ENCODE peak calls at places on chromosomes 3 and 15, in five cellular contexts. A is testis, C is uterus, Q is Peyer's patch, B is A549. H is an unnamed sample.

GRCh38 chr3:30501526-30501925 is 104.9 kb upstream of the TGFBR2 start:
- DNase-seq in C (no peak), A (no peak), B (no peak), Q (no peak), H (no peak)

GRCh38 chr15:71373917-71374316 is 258.6 kb downstream of the THSD4 start:
- DNase-seq in C (no peak), Q (no peak), A (no peak), B (no peak), H (no peak)

GRCh38 chr15:33160054-33160453 is 34.5 kb downstream of the FMN1 start:
- DNase-seq in C (no peak), Q (no peak), B (peak; percentile 20), A (no peak), H (no peak)

GRCh38 chr15:22979069-22979698 is 984 bp downstream of the CYFIP1 start:
- DNase-seq in B (peak; percentile 73), A (peak; percentile 82), C (no peak), Q (peak; percentile 85), H (no peak)

GRCh38 chr3:117117188-117117936 is 407.8 kb downstream of the TUSC7 start:
- DNase-seq in Q (no peak), B (no peak), C (no peak), A (no peak), H (no peak)

GRCh38 chr3:196517919-196518318 is 2.8 kb upstream of the SMCO1 start:
- DNase-seq in A (no peak), B (no peak), C (no peak), Q (no peak), H (no peak)

GRCh38 chr3:192408007-192408655 is 319.2 kb downstream of the FGF12 start:
- DNase-seq in A (peak; percentile 30), C (no peak), B (no peak), Q (no peak), H (no peak)

GRCh38 chr3:159620873-159621272 is 367.8 kb upstream of the IL12A start:
- DNase-seq in B (peak; percentile 58), A (no peak), C (no peak), Q (no peak), H (no peak)

GRCh38 chr3:162538906-162539305 is 1042.3 kb downstream of the OTOL1 start:
- DNase-seq in B (no peak), Q (no peak), A (no peak), C (no peak), H (no peak)

GRCh38 chr3:124800511-124801374 is 70.5 kb downstream of the UMPS start:
- DNase-seq in Q (no peak), A (peak; percentile 93), B (no peak), C (peak; percentile 55), H (no peak)

GRCh38 chr15:38576837-38577236 is 12.2 kb upstream of the RASGRP1 start:
- DNase-seq in Q (no peak), A (no peak), C (no peak), B (no peak), H (no peak)

GRCh38 chr3:31369637-31370036 is 163.1 kb upstream of the STT3B start:
- DNase-seq in A (no peak), C (no peak), Q (no peak), B (peak; percentile 14), H (no peak)

GRCh38 chr3:172087827-172088580 is 48.6 kb downstream of the FNDC3B start:
- DNase-seq in B (no peak), C (no peak), Q (no peak), A (no peak), H (no peak)

GRCh38 chr3:172658344-172659245 is 52.3 kb downstream of the NCEH1 start:
- DNase-seq in C (no peak), A (peak; percentile 48), B (peak; percentile 92), Q (no peak), H (no peak)

GRCh38 chr15:45637552-45638033 is 2.8 kb downstream of the SQOR start:
- DNase-seq in B (peak; percentile 77), C (peak; percentile 57), A (peak; percentile 47), Q (peak; percentile 74), H (no peak)

GRCh38 chr15:93664180-93664951 is 567.0 kb upstream of the MCTP2 start:
- DNase-seq in Q (no peak), B (no peak), C (no peak), A (no peak), H (no peak)

GRCh38 chr3:104952587-104952986 is 414.1 kb upstream of the ALCAM start:
- DNase-seq in A (no peak), Q (no peak), C (no peak), B (peak; percentile 78), H (peak; percentile 28)

GRCh38 chr3:53202331-53203015 is 41.5 kb downstream of the PRKCD start:
- DNase-seq in C (no peak), B (no peak), A (no peak), Q (no peak), H (no peak)

GRCh38 chr15:93029613-93030429 is 59.2 kb downstream of the RGMA start:
- DNase-seq in A (peak; percentile 19), Q (peak; percentile 65), B (no peak), C (peak; percentile 19), H (peak; percentile 23)

GRCh38 chr3:22960326-22960984 is 242.7 kb upstream of the UBE2E2 start:
- DNase-seq in C (peak; percentile 54), Q (peak; percentile 49), B (peak; percentile 49), A (peak; percentile 67), H (no peak)

GRCh38 chr3:148930785-148931184 is 60.6 kb upstream of the GYG1 start:
- DNase-seq in C (no peak), A (no peak), B (no peak), Q (no peak), H (no peak)

GRCh38 chr3:123076496-123077418 is 9.9 kb downstream of the PDIA5 start:
- DNase-seq in Q (no peak), A (peak; percentile 44), B (no peak), C (peak; percentile 57), H (no peak)

GRCh38 chr3:25542571-25543039 is 114.5 kb downstream of the RARB start:
- DNase-seq in B (no peak), C (no peak), Q (no peak), A (no peak), H (no peak)

GRCh38 chr15:70091649-70092461 is 5.9 kb downstream of the TLE3 start:
- DNase-seq in Q (peak; percentile 72), C (no peak), B (no peak), A (no peak), H (no peak)

GRCh38 chr3:156816794-156817741 is 9.1 kb upstream of the LEKR1 start:
- DNase-seq in A (peak; percentile 86), B (peak; percentile 91), C (peak; percentile 70), Q (peak; percentile 95), H (peak; percentile 59)

GRCh38 chr3:58659051-58659675 is 7.4 kb downstream of the FAM3D start:
- DNase-seq in B (peak; percentile 39), Q (peak; percentile 48), C (no peak), A (peak; percentile 54), H (peak; percentile 37)

GRCh38 chr15:59699810-59700431 is 10.8 kb upstream of the BNIP2 start:
- DNase-seq in C (no peak), Q (no peak), B (peak; percentile 42), A (no peak), H (no peak)

GRCh38 chr15:45991863-45992262 is 357.0 kb downstream of the SQOR start:
- DNase-seq in C (no peak), B (no peak), A (no peak), Q (no peak), H (no peak)

GRCh38 chr15:95857124-95857757 is 473.3 kb upstream of the NR2F2 start:
- DNase-seq in B (no peak), C (no peak), A (no peak), Q (no peak), H (no peak)

GRCh38 chr3:50523170-50523865 is 19.9 kb upstream of the CACNA2D2 start:
- DNase-seq in A (no peak), Q (no peak), C (no peak), B (no peak), H (no peak)

GRCh38 chr3:194057570-194058188 is 78.3 kb upstream of the HES1 start:
- DNase-seq in C (no peak), A (no peak), Q (no peak), B (no peak), H (no peak)

GRCh38 chr15:34314491-34314890 is 23.1 kb downstream of the SLC12A6 start:
- DNase-seq in A (no peak), C (no peak), B (no peak), Q (no peak), H (no peak)

GRCh38 chr15:34323217-34323616 is 14.4 kb downstream of the SLC12A6 start:
- DNase-seq in B (no peak), Q (no peak), A (no peak), C (no peak), H (no peak)

GRCh38 chr15:34318277-34319079 is 19.1 kb downstream of the SLC12A6 start:
- DNase-seq in A (peak; percentile 72), C (peak; percentile 69), Q (peak; percentile 92), B (peak; percentile 73), H (peak; percentile 63)
- TF ChIP-seq POLR2A in A (no peak), C (peak; percentile 83), Q (peak; percentile 91), B (peak; percentile 33), H (no peak)

DNA sequence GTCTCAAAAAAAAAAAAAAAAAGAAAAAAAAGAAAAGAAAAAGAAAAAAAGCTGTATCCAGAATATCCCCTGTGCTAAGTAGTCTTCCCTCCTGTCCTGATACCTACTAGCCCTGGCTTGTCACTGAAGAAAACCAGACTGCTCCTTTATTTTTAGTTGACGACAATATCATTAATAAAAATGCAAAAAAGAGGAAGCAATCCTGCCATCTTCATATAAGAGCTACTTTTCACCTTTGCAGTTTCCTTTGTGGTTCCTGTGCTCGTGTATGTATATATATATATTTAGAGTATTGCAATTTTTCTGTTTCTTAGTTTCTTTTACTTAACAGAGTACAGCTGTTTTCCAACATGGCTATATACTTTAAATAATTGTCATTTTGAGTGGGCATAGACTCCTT is 13.6 kb downstream of the C3orf20 start:
- DNase-seq in A (no peak), B (no peak), C (no peak), Q (no peak), H (no peak)
- H3K4me1 ChIP-seq in A (no peaks in the 10 kb centered on the region), B (no peaks in the 10 kb centered on the region), C (no peaks in the 10 kb centered on the region), Q (no peaks in the 10 kb centered on the region), H (no peaks in the 10 kb centered on the region)

GRCh38 chr3:130733236-130733884 is 13.3 kb downstream of the PIK3R4 start:
- DNase-seq in A (no peak), Q (no peak), B (no peak), C (no peak), H (no peak)
- H3K27ac ChIP-seq in A (no peak overlapping the region), Q (no peak overlapping the region), B (no peak overlapping the region), C (no peak overlapping the region), H (no peak overlapping the region)

DNA sequence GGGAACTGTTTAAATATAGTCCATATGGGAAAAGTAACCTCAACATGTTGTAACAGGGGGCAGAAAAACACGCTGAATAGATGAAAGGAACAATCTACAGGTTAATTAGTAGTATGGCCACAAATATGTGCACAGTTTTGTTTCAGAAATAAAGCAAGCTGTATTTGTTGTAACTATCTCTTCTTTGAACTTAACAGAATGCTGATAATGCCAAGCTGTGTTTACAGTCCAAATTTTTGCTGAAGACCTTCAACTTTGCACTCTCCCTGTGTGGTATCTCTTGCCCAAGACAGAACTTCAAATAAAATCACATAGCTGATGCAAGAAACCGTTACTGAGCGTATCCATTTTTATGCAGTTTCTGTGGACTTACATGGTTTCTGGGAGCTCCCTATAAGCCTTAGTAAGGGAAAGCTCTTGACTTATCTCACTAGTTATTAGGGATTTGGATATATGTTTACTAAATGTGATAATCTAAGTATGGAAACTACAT is 425.4 kb upstream of the TPRG1 start:
- DNase-seq in Q (no peak), A (no peak), B (peak; percentile 10), C (no peak), H (no peak)
- TF ChIP-seq POLR2A in Q (no peak), A (no peak), B (no peak), C (no peak), H (no peak)